ENCODE peak calls at places on chromosomes 16 and 17, in four cellular contexts. E, I, C and G are unnamed samples.
A peak's percentile ranks its signal among the peaks of the same experiment; 100 is the strongest.

GRCh38 chr17:74448774-74449173 is 16.9 kb downstream of the GPRC5C start:
- DNase-seq in E (no peak), I (no peak), C (no peak), G (no peak)

GRCh38 chr16:88665148-88665547 is 2.3 kb upstream of the MVD start:
- DNase-seq in E (peak; percentile 66), I (peak; percentile 41), C (no peak), G (no peak)

GRCh38 chr17:78532922-78533640 is 44.1 kb downstream of the DNAH17 start:
- DNase-seq in E (no peak), I (peak; percentile 92), C (peak; percentile 50), G (peak; percentile 80)

GRCh38 chr17:19366637-19366972 is 4.1 kb upstream of the B9D1 start:
- DNase-seq in E (no peak), I (no peak), C (no peak), G (no peak)

GRCh38 chr17:51848451-51848850 is 310.1 kb downstream of the CA10 start:
- DNase-seq in E (no peak), I (no peak), C (no peak), G (no peak)

GRCh38 chr16:67538666-67539101 is 10.1 kb downstream of the RIPOR1 start:
- DNase-seq in E (no peak), I (no peak), C (peak; percentile 36), G (peak; percentile 65)

GRCh38 chr16:12458591-12459400 is 344.9 kb downstream of the CPPED1 start:
- DNase-seq in E (no peak), I (no peak), C (no peak), G (no peak)

GRCh38 chr16:84730406-84731106 is 30.8 kb downstream of the USP10 start:
- DNase-seq in E (peak; percentile 57), I (peak; percentile 93), C (peak; percentile 91), G (peak; percentile 93)

GRCh38 chr17:49543860-49544259 is 31.8 kb upstream of the NXPH3 start:
- DNase-seq in E (no peak), I (no peak), C (no peak), G (no peak)

GRCh38 chr16:10153993-10154788 is 28.0 kb downstream of the GRIN2A start:
- DNase-seq in E (no peak), I (no peak), C (no peak), G (no peak)

GRCh38 chr16:84924339-84925091 is 86.8 kb downstream of the ZDHHC7 start:
- DNase-seq in E (peak; percentile 74), I (peak; percentile 42), C (no peak), G (no peak)

GRCh38 chr16:71542377-71542776 is 16.2 kb downstream of the CHST4 start:
- DNase-seq in E (peak; percentile 7), I (peak; percentile 47), C (peak; percentile 14), G (no peak)

GRCh38 chr16:79809376-79809775 is 208.8 kb upstream of the MAF start:
- DNase-seq in E (no peak), I (no peak), C (no peak), G (no peak)

GRCh38 chr16:6573577-6573976 is 759.1 kb upstream of the RBFOX1 start:
- DNase-seq in E (no peak), I (no peak), C (no peak), G (no peak)

GRCh38 chr16:894136-894535 is 76.6 kb downstream of the LMF1 start:
- DNase-seq in E (peak; percentile 22), I (no peak), C (no peak), G (no peak)

GRCh38 chr16:2879854-2880508 is 3.0 kb upstream of the FLYWCH2 start:
- DNase-seq in E (no peak), I (no peak), C (no peak), G (no peak)

GRCh38 chr17:33967608-33968349 is 287.3 kb upstream of the CCL2 start:
- DNase-seq in E (no peak), I (no peak), C (no peak), G (no peak)

GRCh38 chr17:56577810-56578209 is 15.7 kb upstream of the NOG start:
- DNase-seq in E (peak; percentile 11), I (no peak), C (no peak), G (no peak)

GRCh38 chr17:10809605-10810004 is 5.7 kb upstream of the TMEM238L start:
- DNase-seq in E (no peak), I (no peak), C (no peak), G (no peak)

GRCh38 chr16:20740007-20740883 is 1.4 kb downstream of the THUMPD1 start:
- DNase-seq in E (no peak), I (peak; percentile 12), C (peak; percentile 3), G (peak; percentile 5)

GRCh38 chr17:6108382-6108781 is 38.2 kb downstream of the WSCD1 start:
- DNase-seq in E (no peak), I (no peak), C (no peak), G (no peak)

GRCh38 chr17:3594056-3594810 is 15.0 kb downstream of the TRPV1 start:
- DNase-seq in E (peak; percentile 32), I (peak; percentile 83), C (peak; percentile 34), G (peak; percentile 90)

GRCh38 chr17:45430738-45431530 is 1.7 kb downstream of the ARHGAP27 start:
- DNase-seq in E (no peak), I (no peak), C (no peak), G (no peak)

GRCh38 chr16:81174644-81175324 is 63.7 kb upstream of the BCO1 start:
- DNase-seq in E (no peak), I (no peak), C (peak; percentile 9), G (no peak)

GRCh38 chr16:50747206-50747956 is 5.5 kb downstream of the CYLD start:
- DNase-seq in E (no peak), I (peak; percentile 27), C (no peak), G (no peak)

GRCh38 chr17:13359774-13360173 is 242.0 kb downstream of the HS3ST3A1 start:
- DNase-seq in E (no peak), I (no peak), C (no peak), G (no peak)

GRCh38 chr16:3807425-3808123 is 72.9 kb downstream of the CREBBP start:
- DNase-seq in E (no peak), I (no peak), C (no peak), G (no peak)

GRCh38 chr16:82152641-82153094 is 17.4 kb downstream of the MPHOSPH6 start:
- DNase-seq in E (no peak), I (peak; percentile 42), C (no peak), G (peak; percentile 70)

GRCh38 chr17:3002538-3003301 is 60.7 kb downstream of the OR1D5 start:
- DNase-seq in E (no peak), I (no peak), C (no peak), G (no peak)

GRCh38 chr16:27221576-27222498 is 18.5 kb downstream of the KDM8 start:
- DNase-seq in E (peak; percentile 33), I (peak; percentile 66), C (peak; percentile 92), G (no peak)

GRCh38 chr17:1029912-1030656 is 33.2 kb downstream of the TIMM22 start:
- DNase-seq in E (no peak), I (no peak), C (no peak), G (no peak)
- H3K4me3 ChIP-seq in E (no peak overlapping the region), I (no peak overlapping the region), C (no peak overlapping the region), G (no peak overlapping the region)

GRCh38 chr16:14284930-14285541 is 213.9 kb downstream of the MRTFB start:
- DNase-seq in E (no peak), I (peak; percentile 71), C (peak; percentile 67), G (peak; percentile 79)
- TF ChIP-seq CTCF in E (peak; percentile 56), I (peak; percentile 44), C (peak; percentile 45), G (peak; percentile 53)

DNA sequence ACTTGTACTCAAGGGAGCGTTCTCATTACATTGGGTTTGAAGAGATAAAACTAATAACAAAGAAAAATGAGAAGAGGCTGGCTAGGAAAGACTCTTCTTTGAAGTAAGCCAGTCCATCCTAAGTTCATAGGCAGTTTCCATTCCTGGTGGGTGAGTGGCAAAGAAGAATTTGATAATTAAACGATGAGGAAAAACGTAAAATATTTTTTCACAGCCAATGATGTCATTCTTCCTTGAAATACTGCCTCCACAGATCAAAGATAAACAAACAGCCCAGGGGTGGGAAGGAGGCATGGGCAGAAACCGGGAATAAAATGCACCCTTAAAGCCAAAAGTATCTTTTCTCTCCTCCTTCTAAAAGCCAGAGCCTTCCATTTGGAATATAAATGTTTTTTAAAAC is 346.6 kb downstream of the PMP22 start:
- DNase-seq in E (no peak), I (peak; percentile 29), C (peak; percentile 35), G (peak; percentile 68)
- H3K4me3 ChIP-seq in E (no peak overlapping the region), I (no peak overlapping the region), C (no peak overlapping the region), G (no peak overlapping the region)

DNA sequence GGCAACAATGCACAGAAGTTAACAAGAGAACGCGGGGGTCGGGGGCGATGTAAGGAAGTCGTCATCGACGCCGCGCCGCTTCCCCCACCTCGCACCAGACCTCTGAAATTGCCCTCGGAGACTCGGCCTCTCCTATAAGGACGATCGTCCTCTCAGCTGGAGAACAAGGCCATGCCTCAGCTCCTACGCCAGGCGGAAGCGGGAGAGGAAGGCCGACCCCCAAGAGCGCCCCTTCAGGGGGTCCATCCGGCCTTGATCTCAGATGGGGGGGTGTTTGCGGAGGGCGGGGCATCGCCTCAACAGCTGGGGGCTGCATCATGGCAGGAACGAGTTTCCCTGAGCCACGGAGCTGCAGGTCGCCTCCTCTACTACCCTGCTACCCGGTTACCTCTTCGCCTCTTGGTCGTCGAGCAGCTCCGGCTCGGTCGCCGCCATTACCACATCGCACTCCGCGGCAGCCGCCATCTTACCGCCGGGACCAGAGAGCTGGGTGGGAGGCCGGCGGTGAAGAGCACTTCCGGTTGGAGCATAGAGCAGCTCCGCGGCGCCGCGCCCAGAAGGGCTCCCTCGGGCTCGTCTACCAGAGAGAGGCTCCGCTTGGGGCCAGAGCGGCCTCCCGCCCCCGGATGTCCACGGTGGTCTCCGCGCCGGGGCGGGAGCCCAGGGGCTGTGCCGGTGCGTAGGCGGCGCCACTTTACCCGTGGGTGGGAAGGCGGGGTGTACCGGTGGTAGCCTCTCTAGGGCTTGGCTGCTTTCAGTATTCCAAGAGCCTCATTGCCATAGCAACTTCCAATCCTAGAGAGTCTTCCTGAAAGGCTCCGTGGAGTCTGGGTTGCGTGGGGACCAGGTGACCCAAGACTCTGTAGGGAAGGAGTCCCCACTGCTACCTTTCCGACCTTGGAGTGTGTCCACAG is at the start of gene DNAJC7:
- DNase-seq in E (peak; percentile 90), I (peak; percentile 86), C (peak; percentile 89), G (peak; percentile 93)
- TF ChIP-seq CTCF in E (no peak), I (no peak), C (no peak), G (no peak)